ENCODE peak calls at places on chromosomes 3 and 15, in seven cellular contexts. Q is fibroblast of pulmonary artery, E is aorta, X is LNCaP clone FGC, O is H7, H is SJSA1, S is choroid plexus epithelial cell. K is an unnamed sample.

GRCh38 chr3:86785381-86785780 is 205.6 kb downstream of the VGLL3 start:
- DNase-seq in Q (peak), S (peak), H (no peak), O (no peak), X (no peak), E (no peak), K (peak)

GRCh38 chr3:82236257-82236656 is 474.8 kb upstream of the GBE1 start:
- DNase-seq in Q (no peak), X (no peak), O (no peak), E (no peak), S (no peak), H (no peak), K (no peak)

GRCh38 chr3:129305592-129306091 is 27.0 kb downstream of the HMCES start:
- DNase-seq in Q (peak), O (peak), H (no peak), E (peak), S (peak), X (no peak), K (peak)

GRCh38 chr3:146803746-146804145 is 198.6 kb upstream of the PLSCR5 start:
- DNase-seq in H (no peak), E (no peak), O (no peak), X (no peak), S (peak), Q (peak), K (peak)

GRCh38 chr15:69357773-69358765 is 56.1 kb upstream of the KIF23 start:
- DNase-seq in S (peak), X (no peak), Q (peak), O (no peak), H (no peak), E (no peak), K (peak)

GRCh38 chr3:155496206-155496605 is 202.7 kb upstream of the STRIT1 start:
- DNase-seq in S (no peak), Q (no peak), E (no peak), O (no peak), H (no peak), X (no peak), K (no peak)

GRCh38 chr3:149579838-149580542 is 77.8 kb downstream of the WWTR1 start:
- DNase-seq in E (no peak), Q (no peak), O (no peak), S (peak), X (no peak), H (peak), K (peak)

GRCh38 chr3:57974796-57975388 is 33.3 kb upstream of the FLNB start:
- DNase-seq in S (peak), E (no peak), Q (peak), O (no peak), H (peak), X (no peak), K (peak)

GRCh38 chr15:29070471-29071192 is 184.9 kb downstream of the APBA2 start:
- DNase-seq in Q (no peak), E (no peak), X (no peak), O (no peak), S (no peak), H (no peak), K (peak)

GRCh38 chr3:76943671-76944070 is 96.2 kb upstream of the ROBO2 start:
- DNase-seq in O (no peak), X (no peak), H (no peak), E (no peak), S (no peak), Q (no peak), K (no peak)

GRCh38 chr15:88031461-88031860 is 225.1 kb downstream of the NTRK3 start:
- DNase-seq in X (no peak), H (no peak), S (no peak), O (no peak), Q (no peak), E (no peak), K (no peak)

GRCh38 chr15:66254364-66255292 is 1.1 kb upstream of the MEGF11 start:
- DNase-seq in H (no peak), S (no peak), O (peak), X (no peak), E (no peak), Q (no peak), K (no peak)

GRCh38 chr15:101017041-101017754 is 98.0 kb downstream of the LRRK1 start:
- DNase-seq in H (peak), Q (no peak), S (peak), X (no peak), E (no peak), O (no peak), K (no peak)

GRCh38 chr3:39753361-39753760 is 56.0 kb upstream of the MYRIP start:
- DNase-seq in O (no peak), H (no peak), Q (no peak), E (no peak), X (no peak), S (no peak), K (no peak)

GRCh38 chr3:123678108-123678511 is 93.3 kb upstream of the HACD2 start:
- DNase-seq in Q (peak), S (peak), E (no peak), H (no peak), X (no peak), O (no peak), K (peak)

GRCh38 chr3:71520186-71521020 is 63.1 kb downstream of the FOXP1 start:
- DNase-seq in O (no peak), X (no peak), H (no peak), Q (no peak), E (no peak), S (peak), K (peak)

GRCh38 chr15:77568014-77568959 is 64.4 kb downstream of the LINGO1 start:
- DNase-seq in H (no peak), S (peak), Q (no peak), E (no peak), O (no peak), X (no peak), K (no peak)

GRCh38 chr3:107846282-107846852 is 244.5 kb downstream of the CD47 start:
- DNase-seq in O (peak), H (no peak), Q (peak), S (peak), E (peak), X (peak), K (peak)

DNA sequence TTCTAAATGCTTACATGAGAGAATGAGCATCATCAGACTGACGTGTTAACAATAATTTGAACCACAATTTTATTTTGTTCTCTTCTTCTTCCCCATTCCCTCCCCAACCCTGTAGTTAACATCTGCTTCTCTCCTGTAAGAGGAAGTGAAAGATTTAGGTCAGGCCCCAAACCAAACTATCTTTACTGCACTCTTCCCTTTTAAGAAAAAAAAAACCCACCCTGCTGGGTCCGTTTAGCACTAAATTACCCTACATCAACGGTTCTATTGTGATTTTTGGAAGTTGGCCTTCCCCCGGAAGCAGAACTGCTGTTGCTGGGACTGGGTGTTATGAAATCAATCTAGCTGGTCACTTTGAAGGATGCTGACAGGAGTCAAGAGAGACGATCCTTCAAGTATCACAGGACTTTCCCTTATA is 49.4 kb downstream of the NFKBIZ start:
- DNase-seq in O (no peak), S (no peak), Q (no peak), H (no peak), E (no peak), X (no peak), K (no peak)
- H3K4me3 ChIP-seq in O (no peak), S (no peak), Q (no peak), H (no peak), E (no peak), X (no peak), K (no peak)

DNA sequence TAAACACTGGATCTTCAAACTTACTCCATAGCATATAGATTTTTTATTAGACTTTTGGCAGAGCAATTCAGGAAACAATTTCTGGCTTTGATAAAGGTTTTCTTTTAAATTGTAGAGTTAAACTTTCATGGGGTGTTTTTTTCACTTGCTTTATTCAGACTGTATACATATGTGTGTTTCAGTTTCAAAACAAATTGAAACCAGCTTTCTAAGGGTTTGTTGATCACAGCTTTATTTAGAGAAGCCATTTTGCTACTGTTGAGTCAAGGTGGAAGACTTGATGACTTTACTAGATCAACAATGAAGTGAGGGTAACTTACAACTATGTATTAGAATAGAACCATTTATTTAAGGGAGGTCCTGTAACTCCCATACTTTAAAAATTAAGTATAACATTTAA is 6.2 kb downstream of the UBE2E1 start:
- DNase-seq in X (no peak), S (no peak), H (no peak), E (no peak), Q (no peak), O (no peak), K (no peak)
- H3K4me3 ChIP-seq in X (peak), S (no peak), H (no peak), E (no peak), Q (no peak), O (no peak), K (no peak)

GRCh38 chr3:100647171-100647570 is 37.8 kb downstream of the ADGRG7 start:
- DNase-seq in H (no peak), X (no peak), O (no peak), Q (no peak), E (no peak), S (no peak), K (no peak)

GRCh38 chr3:100641471-100642032 is 32.2 kb downstream of the ADGRG7 start:
- DNase-seq in H (no peak), S (no peak), X (no peak), O (no peak), Q (no peak), E (no peak), K (no peak)

GRCh38 chr3:100650651-100651611 is 41.5 kb downstream of the ADGRG7 start:
- DNase-seq in E (no peak), S (peak), O (peak), Q (peak), H (no peak), X (no peak), K (peak)

GRCh38 chr3:100647673-100648072 is 38.3 kb downstream of the ADGRG7 start:
- DNase-seq in S (no peak), E (no peak), X (no peak), Q (no peak), H (no peak), O (no peak), K (no peak)

DNA sequence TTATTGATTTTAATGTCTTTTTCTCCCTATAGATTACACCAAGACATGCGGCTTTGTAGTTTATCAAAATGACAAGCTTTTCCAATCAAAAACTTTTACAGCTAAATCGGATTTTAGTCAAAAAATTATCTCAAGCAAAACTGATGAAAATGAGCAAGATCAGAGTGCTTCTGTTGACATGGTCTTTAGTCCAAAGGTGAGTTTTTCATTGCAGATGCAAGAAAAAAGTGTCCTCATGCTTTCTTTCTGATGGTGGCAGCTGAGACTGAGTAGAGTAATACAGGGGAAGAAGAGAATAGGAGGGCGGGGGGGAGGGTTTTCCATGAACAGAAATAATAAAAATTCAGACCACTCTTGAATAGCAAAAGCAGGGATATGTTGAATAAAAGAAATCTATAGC is 36.5 kb downstream of the ADGRG7 start:
- DNase-seq in E (no peak), Q (no peak), O (no peak), S (no peak), X (no peak), H (no peak), K (no peak)
- H3K4me3 ChIP-seq in E (no peak), Q (no peak), O (no peak), S (no peak), X (no peak), H (no peak), K (no peak)

DNA sequence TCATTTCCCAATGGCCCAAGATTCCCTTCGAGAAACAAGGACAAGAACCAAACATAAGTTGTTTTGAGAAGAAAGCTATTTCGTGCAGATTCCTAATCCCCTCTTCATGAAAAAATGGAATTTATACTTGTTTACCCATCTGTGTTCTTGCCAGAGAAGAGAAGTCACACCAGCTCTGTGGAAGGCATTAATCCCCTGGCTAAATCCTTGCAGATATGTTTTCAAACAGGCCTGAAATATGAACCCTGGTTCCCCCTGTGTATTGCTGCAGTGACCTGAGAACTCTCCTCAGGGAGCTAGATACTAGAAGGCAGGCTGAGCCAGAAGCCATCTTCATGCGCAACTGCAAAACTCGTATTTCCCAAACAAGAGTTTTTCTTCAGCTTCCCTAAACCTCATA is 337.7 kb downstream of the NEK10 start:
- DNase-seq in H (no peak), Q (no peak), X (no peak), E (no peak), O (no peak), S (no peak), K (no peak)
- H3K4me3 ChIP-seq in H (no peak), Q (no peak), X (no peak), E (no peak), O (no peak), S (no peak), K (no peak)

GRCh38 chr3:79367066-79367465 is 400.7 kb downstream of the ROBO1 start:
- DNase-seq in E (no peak), O (no peak), X (no peak), H (no peak), Q (peak), S (peak), K (peak)

GRCh38 chr3:79366414-79366813 is 401.4 kb downstream of the ROBO1 start:
- DNase-seq in Q (peak), S (no peak), O (no peak), X (peak), E (no peak), H (no peak), K (peak)

GRCh38 chr3:79364784-79365183 is 403.0 kb downstream of the ROBO1 start:
- DNase-seq in O (no peak), E (no peak), X (no peak), Q (no peak), S (no peak), H (no peak), K (no peak)

GRCh38 chr3:79358327-79358726 is 409.5 kb downstream of the ROBO1 start:
- DNase-seq in S (no peak), Q (no peak), H (no peak), X (peak), O (no peak), E (no peak), K (no peak)

GRCh38 chr3:79361748-79362378 is 405.9 kb downstream of the ROBO1 start:
- DNase-seq in E (no peak), S (peak), H (no peak), Q (peak), X (no peak), O (peak), K (peak)
- H3K4me3 ChIP-seq in E (no peak), S (peak), H (no peak), Q (no peak), X (no peak), O (no peak), K (no peak)